ENCODE peak calls at places on chromosomes 2 and 18, in seven cellular contexts. A, B, J, V, Z, P and U are unnamed samples.

GRCh38 chr18:43161528-43161927 is 46.0 kb upstream of the RIT2 start:
- DNase-seq in A (no peak), Z (no peak), V (peak; percentile 64), J (no peak), B (no peak), P (no peak), U (no peak)

GRCh38 chr2:54348672-54349071 is 92.6 kb upstream of the TSPYL6 start:
- DNase-seq in B (no peak), P (no peak), J (no peak), Z (no peak), V (no peak), A (no peak), U (no peak)

GRCh38 chr18:42882146-42882545 is 233.3 kb downstream of the RIT2 start:
- DNase-seq in A (no peak), V (no peak), J (no peak), P (no peak), Z (no peak), B (no peak), U (no peak)

GRCh38 chr2:56444339-56444738 is 260.5 kb downstream of the CCDC85A start:
- DNase-seq in V (no peak), J (no peak), B (no peak), Z (no peak), A (no peak), P (no peak), U (no peak)

GRCh38 chr2:166539340-166540162 is 45.5 kb upstream of the SCN7A start:
- DNase-seq in Z (peak; percentile 47), B (peak; percentile 59), J (peak; percentile 19), P (no peak), V (peak; percentile 91), A (no peak), U (peak; percentile 53)

GRCh38 chr2:202406445-202406967 is 30.4 kb downstream of the BMPR2 start:
- DNase-seq in P (no peak), V (peak; percentile 46), J (no peak), A (no peak), B (no peak), Z (no peak), U (no peak)

GRCh38 chr2:56450083-56450482 is 266.3 kb downstream of the CCDC85A start:
- DNase-seq in A (no peak), Z (no peak), J (no peak), V (no peak), P (no peak), B (no peak), U (no peak)

GRCh38 chr2:241150660-241151530 is 628 bp downstream of the PPP1R7 start:
- DNase-seq in V (no peak), J (no peak), B (no peak), A (no peak), Z (no peak), P (peak; percentile 61), U (no peak)

GRCh38 chr2:217412721-217413120 is 552.9 kb upstream of the TNP1 start:
- DNase-seq in A (no peak), V (no peak), B (peak; percentile 37), P (no peak), J (no peak), Z (no peak), U (no peak)

GRCh38 chr2:175432021-175432420 is 250.5 kb upstream of the ATP5MC3 start:
- DNase-seq in A (no peak), B (no peak), J (no peak), Z (no peak), P (no peak), V (no peak), U (no peak)

GRCh38 chr2:160207804-160208661 is 8.0 kb upstream of the ITGB6 start:
- DNase-seq in J (no peak), P (peak; percentile 96), A (no peak), B (peak; percentile 92), Z (peak; percentile 42), V (peak; percentile 98), U (peak; percentile 85)

GRCh38 chr2:113981404-113982134 is 91.7 kb downstream of the ACTR3 start:
- DNase-seq in Z (no peak), B (no peak), A (no peak), J (no peak), V (peak; percentile 39), P (no peak), U (no peak)

GRCh38 chr2:232795920-232796319 is 19.6 kb upstream of the KCNJ13 start:
- DNase-seq in V (peak; percentile 93), B (no peak), J (no peak), Z (no peak), P (no peak), A (no peak), U (no peak)

GRCh38 chr2:132009874-132010521 is 151.8 kb downstream of the ANKRD30BL start:
- DNase-seq in P (no peak), B (peak; percentile 0), Z (peak; percentile 3), J (no peak), V (no peak), A (no peak), U (no peak)

GRCh38 chr2:118645891-118646290 is 201.6 kb downstream of the EN1 start:
- DNase-seq in B (no peak), P (no peak), V (no peak), Z (no peak), J (no peak), A (no peak), U (no peak)

GRCh38 chr2:221254281-221254680 is 317.8 kb downstream of the EPHA4 start:
- DNase-seq in Z (peak; percentile 15), A (no peak), P (no peak), B (no peak), V (peak; percentile 8), J (no peak), U (no peak)

GRCh38 chr2:219368690-219369108 is 19.0 kb downstream of the DNPEP start:
- DNase-seq in J (no peak), B (peak; percentile 89), A (no peak), Z (no peak), V (peak; percentile 94), P (peak; percentile 57), U (no peak)

GRCh38 chr2:239908308-239908707 is 116.8 kb downstream of the NDUFA10 start:
- DNase-seq in V (no peak), P (no peak), A (no peak), J (peak; percentile 69), B (no peak), Z (no peak), U (no peak)

GRCh38 chr2:151180123-151180522 is 81.5 kb downstream of the RBM43 start:
- DNase-seq in J (no peak), V (no peak), A (no peak), P (no peak), Z (no peak), B (no peak), U (no peak)

GRCh38 chr2:92074549-92074898 is 2796.7 kb upstream of the TEKT4 start:
- DNase-seq in J (no peak), B (no peak), P (peak; percentile 30), A (no peak), V (no peak), Z (no peak), U (no peak)

GRCh38 chr2:212451786-212452200 is 86.8 kb downstream of the ERBB4 start:
- DNase-seq in V (peak; percentile 72), Z (peak; percentile 24), J (no peak), P (no peak), B (peak; percentile 12), A (no peak), U (no peak)

GRCh38 chr2:150475479-150476212 is 11.8 kb downstream of the RND3 start:
- DNase-seq in V (peak; percentile 52), A (no peak), J (no peak), P (no peak), Z (no peak), B (no peak), U (no peak)

GRCh38 chr2:73112026-73112912 is 479 bp downstream of the RAB11FIP5 start:
- DNase-seq in B (peak; percentile 13), Z (peak; percentile 49), V (peak; percentile 74), J (no peak), P (peak; percentile 50), A (peak; percentile 18), U (peak; percentile 35)

GRCh38 chr18:63440219-63440618 is 17.9 kb upstream of the VPS4B start:
- DNase-seq in J (no peak), Z (no peak), P (no peak), A (no peak), B (peak; percentile 57), V (peak; percentile 59), U (peak; percentile 13)

GRCh38 chr2:150698016-150698661 is 210.7 kb upstream of the RND3 start:
- DNase-seq in Z (no peak), J (no peak), V (peak; percentile 93), B (peak; percentile 32), P (peak; percentile 42), A (no peak), U (no peak)

GRCh38 chr2:136319227-136319626 is 201.3 kb upstream of the CXCR4 start:
- DNase-seq in V (no peak), Z (no peak), A (no peak), B (no peak), P (no peak), J (peak; percentile 90), U (no peak)

GRCh38 chr18:48693625-48694262 is 154.9 kb downstream of the CTIF start:
- DNase-seq in B (peak; percentile 22), V (peak; percentile 13), J (no peak), A (no peak), Z (no peak), P (no peak), U (no peak)

GRCh38 chr2:9971105-9971818 is 19.8 kb downstream of the GRHL1 start:
- DNase-seq in P (no peak), V (peak; percentile 64), A (no peak), B (no peak), Z (no peak), J (no peak), U (no peak)

GRCh38 chr2:131120815-131121317 is 15.7 kb downstream of the PLEKHB2 start:
- DNase-seq in Z (no peak), A (no peak), B (no peak), P (no peak), J (no peak), V (no peak), U (peak; percentile 44)

GRCh38 chr2:236896677-236897076 is 189.0 kb upstream of the COPS8 start:
- DNase-seq in B (no peak), A (no peak), J (no peak), Z (no peak), V (no peak), P (no peak), U (no peak)

GRCh38 chr2:188852752-188853151 is 121.4 kb upstream of the COL3A1 start:
- DNase-seq in V (peak; percentile 55), Z (no peak), J (no peak), P (no peak), A (no peak), B (peak; percentile 4), U (no peak)

GRCh38 chr2:181354626-181355025 is 102.6 kb upstream of the ITGA4 start:
- DNase-seq in A (no peak), Z (no peak), J (no peak), V (peak; percentile 83), P (no peak), B (peak; percentile 72), U (no peak)